ENCODE peak calls at places on chromosomes 3 and 15, in nine cellular contexts. A is neural crest cell, P is HCT116, F is Calu3, Y is mammary epithelial cell, J is ovary, X is GM13977, R is fibroblast of pulmonary artery, U is upper lobe of left lung. C is an unnamed sample.

GRCh38 chr15:79179108-79179561 is 88.6 kb upstream of the RASGRF1 start:
- DNase-seq in U (no peak), J (no peak), A (no peak), P (no peak), R (peak), Y (peak), X (no peak), F (peak), C (no peak)

GRCh38 chr3:66144792-66145733 is 75.7 kb upstream of the SLC25A26 start:
- DNase-seq in R (no peak), A (no peak), Y (peak), X (no peak), F (peak), J (no peak), P (no peak), U (no peak), C (no peak)

GRCh38 chr15:22808761-22809280 is 22.4 kb downstream of the NIPA1 start:
- DNase-seq in F (no peak), P (no peak), Y (no peak), U (no peak), R (no peak), J (no peak), A (no peak), X (no peak), C (no peak)

GRCh38 chr15:90869601-90870353 is 1.4 kb downstream of the FURIN start:
- DNase-seq in Y (peak), P (peak), U (peak), A (peak), R (peak), X (no peak), J (peak), F (peak), C (no peak)

GRCh38 chr3:139204756-139205155 is 139.1 kb upstream of the MRPS22 start:
- DNase-seq in P (no peak), J (no peak), A (no peak), R (peak), Y (peak), X (no peak), F (no peak), U (no peak), C (no peak)

GRCh38 chr3:190718097-190718496 is 144.4 kb downstream of the GMNC start:
- DNase-seq in U (no peak), R (no peak), P (no peak), X (no peak), J (no peak), Y (no peak), A (no peak), F (no peak), C (no peak)

GRCh38 chr3:49745986-49746385 is 22.2 kb upstream of the GMPPB start:
- DNase-seq in X (no peak), Y (peak), A (no peak), R (peak), J (no peak), F (no peak), U (no peak), P (no peak), C (no peak)

GRCh38 chr3:66476852-66477381 is 23.9 kb downstream of the LRIG1 start:
- DNase-seq in J (no peak), A (no peak), X (no peak), Y (no peak), F (no peak), R (no peak), P (no peak), U (no peak), C (no peak)

GRCh38 chr3:13823692-13824091 is 56.2 kb downstream of the WNT7A start:
- DNase-seq in R (no peak), Y (no peak), J (no peak), P (no peak), X (no peak), U (no peak), F (no peak), A (no peak), C (no peak)

GRCh38 chr3:64530434-64531049 is 157.3 kb downstream of the ADAMTS9 start:
- DNase-seq in J (peak), X (peak), P (peak), U (peak), F (peak), Y (peak), A (peak), R (peak), C (no peak)

GRCh38 chr3:192902481-192903023 is 15.1 kb downstream of the MB21D2 start:
- DNase-seq in X (no peak), U (no peak), R (no peak), A (no peak), J (no peak), Y (no peak), P (no peak), F (no peak), C (no peak)

GRCh38 chr3:15267502-15267901 is 61.5 kb downstream of the CAPN7 start:
- DNase-seq in Y (no peak), R (no peak), J (peak), U (no peak), A (no peak), F (no peak), P (no peak), X (no peak), C (no peak)

GRCh38 chr3:127760361-127760760 is 62.0 kb downstream of the MGLL start:
- DNase-seq in A (no peak), Y (no peak), J (no peak), R (no peak), X (no peak), U (no peak), F (no peak), P (no peak), C (no peak)

GRCh38 chr3:102078864-102079808 is 229.8 kb downstream of the NFKBIZ start:
- DNase-seq in R (no peak), U (peak), A (no peak), P (no peak), F (peak), Y (no peak), J (no peak), X (no peak), C (no peak)

GRCh38 chr3:159804726-159805410 is 183.8 kb upstream of the IL12A start:
- DNase-seq in A (peak), P (peak), F (peak), R (peak), U (peak), J (peak), Y (peak), X (peak), C (no peak)

DNA sequence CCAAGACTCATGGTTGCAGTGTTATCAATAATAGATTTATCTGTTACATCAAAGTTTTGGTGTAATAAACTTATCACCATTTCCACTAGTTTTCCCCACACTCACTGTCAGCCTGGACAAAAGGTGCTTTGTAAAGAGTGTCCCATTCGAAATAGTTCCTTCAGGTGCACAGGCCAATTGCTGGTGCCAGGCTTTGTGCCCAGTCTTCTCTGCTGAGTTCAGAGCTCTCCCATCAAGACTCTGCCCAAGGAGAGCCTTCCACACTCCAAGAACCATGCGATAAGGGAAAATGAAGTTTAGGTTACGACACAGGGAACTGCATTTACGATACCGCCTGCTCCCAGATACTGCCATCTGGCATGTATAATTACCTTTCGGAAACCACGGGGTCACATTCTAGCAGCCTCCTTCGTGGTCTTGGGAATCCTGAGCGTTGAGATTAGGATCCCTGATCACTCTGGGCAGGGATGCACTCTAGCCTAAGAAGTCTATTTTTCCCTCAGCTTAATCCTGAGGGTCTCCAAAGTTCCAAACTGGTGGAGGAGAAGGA is 379.5 kb downstream of the MECOM start:
- DNase-seq in J (no peak), U (no peak), X (no peak), Y (no peak), R (no peak), A (no peak), F (no peak), P (no peak), C (no peak)
- TF ChIP-seq CTCF in J (no peak), U (no peak), X (no peak), Y (no peak), R (no peak), A (no peak), F (no peak), P (no peak), C (no peak)

GRCh38 chr3:104275199-104275598 is 1091.5 kb upstream of the ALCAM start:
- DNase-seq in U (no peak), X (no peak), R (no peak), F (no peak), J (no peak), Y (no peak), A (no peak), P (no peak), C (no peak)

GRCh38 chr3:104269771-104270170 is 1096.9 kb upstream of the ALCAM start:
- DNase-seq in A (no peak), U (no peak), P (no peak), R (no peak), Y (no peak), J (no peak), X (no peak), F (no peak), C (no peak)

DNA sequence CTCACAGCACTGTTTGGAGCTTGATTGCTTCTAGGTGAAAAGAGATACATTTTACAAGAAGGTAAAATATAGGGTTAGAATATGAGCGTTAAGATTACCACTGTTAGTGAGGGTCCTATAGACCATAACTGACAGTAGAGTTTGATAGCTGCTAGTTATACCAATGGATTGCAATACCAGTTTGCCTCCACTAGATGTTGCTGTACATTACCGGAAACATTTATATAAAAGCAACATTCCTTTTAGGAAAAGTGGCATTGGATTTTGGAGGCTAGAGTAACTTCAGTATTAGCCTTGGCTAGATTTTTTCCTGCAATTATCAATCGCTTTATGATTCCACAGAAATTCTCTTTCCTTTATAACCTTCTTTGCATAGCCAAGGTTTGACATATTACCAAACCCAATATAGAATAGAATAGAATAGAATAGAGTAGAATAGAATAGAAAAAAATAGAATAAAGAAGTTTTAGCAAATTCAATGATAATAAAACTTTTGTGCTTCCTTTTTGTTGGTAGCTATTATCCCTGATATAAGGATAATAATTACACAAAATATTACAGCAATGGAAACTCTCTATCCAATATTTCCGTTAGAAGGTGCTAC is 1093.6 kb upstream of the ALCAM start:
- DNase-seq in F (no peak), Y (peak), P (peak), U (no peak), R (peak), A (peak), J (no peak), X (peak), C (no peak)
- TF ChIP-seq CTCF in F (no peak), Y (peak), P (peak), U (peak), R (peak), A (peak), J (peak), X (peak), C (peak)

GRCh38 chr15:100160953-100161352 is 180.8 kb downstream of the ADAMTS17 start:
- DNase-seq in U (no peak), J (no peak), F (no peak), R (no peak), X (no peak), P (no peak), Y (no peak), A (no peak), C (no peak)

GRCh38 chr15:100163961-100164360 is 177.8 kb downstream of the ADAMTS17 start:
- DNase-seq in J (no peak), A (no peak), Y (no peak), U (no peak), F (no peak), X (no peak), R (no peak), P (no peak), C (no peak)

GRCh38 chr15:100158368-100158767 is 183.4 kb downstream of the ADAMTS17 start:
- DNase-seq in A (peak), R (no peak), F (no peak), X (no peak), Y (no peak), U (no peak), J (no peak), P (no peak), C (no peak)

GRCh38 chr15:100156201-100156600 is 185.6 kb downstream of the ADAMTS17 start:
- DNase-seq in X (no peak), P (no peak), F (no peak), R (no peak), A (no peak), J (no peak), U (no peak), Y (no peak), C (no peak)

GRCh38 chr15:100159436-100159835 is 182.3 kb downstream of the ADAMTS17 start:
- DNase-seq in Y (no peak), P (no peak), X (no peak), F (no peak), U (no peak), A (no peak), R (no peak), J (no peak), C (no peak)
- TF ChIP-seq CTCF in Y (no peak), P (no peak), X (no peak), F (no peak), U (no peak), A (no peak), R (no peak), J (no peak), C (no peak)

GRCh38 chr3:134360046-134360445 is 14.2 kb downstream of the AMOTL2 start:
- DNase-seq in R (no peak), A (no peak), Y (no peak), X (no peak), F (no peak), J (no peak), U (peak), P (no peak), C (no peak)

GRCh38 chr3:134359121-134360010 is 14.9 kb downstream of the AMOTL2 start:
- DNase-seq in J (no peak), U (peak), F (no peak), R (no peak), A (no peak), X (no peak), Y (no peak), P (no peak), C (no peak)

GRCh38 chr3:134356411-134357040 is 17.7 kb downstream of the AMOTL2 start:
- DNase-seq in Y (no peak), A (no peak), P (no peak), R (no peak), F (no peak), X (no peak), U (peak), J (no peak), C (no peak)

GRCh38 chr3:134357261-134357913 is 16.9 kb downstream of the AMOTL2 start:
- DNase-seq in R (no peak), X (no peak), U (peak), A (no peak), Y (no peak), F (no peak), J (no peak), P (no peak), C (no peak)

GRCh38 chr3:134357914-134358811 is 16.1 kb downstream of the AMOTL2 start:
- DNase-seq in A (no peak), P (peak), X (peak), R (peak), J (no peak), U (peak), F (peak), Y (peak), C (no peak)
- TF ChIP-seq CTCF in A (peak), P (peak), X (peak), R (peak), J (no peak), U (peak), F (peak), Y (peak), C (no peak)

DNA sequence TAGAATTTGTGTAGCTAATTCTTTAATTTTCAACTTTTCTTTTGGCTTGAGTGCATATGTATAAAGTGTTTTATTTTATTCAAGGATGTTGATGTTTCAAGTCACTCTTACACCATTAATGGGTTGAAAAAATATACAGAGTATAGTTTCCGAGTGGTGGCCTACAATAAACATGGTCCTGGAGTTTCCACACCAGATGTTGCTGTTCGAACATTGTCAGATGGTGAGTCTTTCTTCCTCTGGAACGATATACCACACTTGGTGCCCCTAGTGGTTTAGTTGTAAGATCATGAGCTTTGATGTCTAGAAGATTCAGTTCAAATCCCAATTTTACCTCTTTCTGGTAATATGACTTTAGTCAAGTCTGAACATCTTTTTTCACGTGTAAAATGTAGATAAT is 119.3 kb downstream of the HCN4 start:
- DNase-seq in R (no peak), U (no peak), P (no peak), X (no peak), J (no peak), F (no peak), Y (no peak), A (no peak), C (no peak)
- TF ChIP-seq CTCF in R (no peak), U (no peak), P (peak), X (no peak), J (no peak), F (no peak), Y (no peak), A (no peak), C (no peak)

DNA sequence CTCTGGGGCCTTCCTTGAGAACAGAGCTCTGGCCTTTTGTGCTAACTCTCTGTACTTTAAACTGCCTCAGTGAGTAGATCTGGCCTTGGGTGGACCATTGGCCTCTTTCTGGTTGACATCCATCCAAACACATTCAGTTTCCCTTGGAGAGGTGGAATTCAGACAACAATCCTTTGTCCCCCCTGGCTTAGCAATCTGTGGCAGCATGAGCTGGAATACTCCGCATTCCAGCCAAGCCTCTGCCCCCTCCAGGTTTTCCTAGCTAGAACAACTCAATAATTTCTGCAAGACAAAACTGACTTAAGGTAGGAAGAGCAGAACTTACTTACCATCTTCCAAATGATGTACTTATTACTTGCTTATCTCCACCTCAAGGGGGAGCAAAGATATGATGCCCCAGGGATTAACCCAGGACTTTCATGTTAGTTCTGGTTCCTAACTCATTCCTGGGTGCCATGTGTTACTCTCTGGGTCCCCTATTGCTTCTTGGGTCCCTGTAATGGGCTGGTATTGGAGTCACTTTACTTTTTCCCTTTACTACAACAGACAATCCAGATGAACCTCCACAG is 21.8 kb upstream of the IL16 start:
- DNase-seq in R (no peak), F (no peak), U (no peak), A (no peak), X (no peak), P (no peak), Y (no peak), J (no peak), C (no peak)
- TF ChIP-seq CTCF in R (no peak), F (no peak), U (no peak), A (no peak), X (no peak), P (no peak), Y (no peak), J (no peak), C (no peak)